ENCODE peak calls at places on chromosomes 6 and 20, in four cellular contexts. I, W, J and O are unnamed samples.

GRCh38 chr6:147423111-147423510 is 85.4 kb upstream of the SAMD5 start:
- DNase-seq in I (no peak), W (no peak), J (no peak), O (no peak)

GRCh38 chr6:45709834-45710233 is 305.8 kb downstream of the CLIC5 start:
- DNase-seq in I (no peak), W (no peak), J (peak), O (no peak)

GRCh38 chr20:60715172-60715571 is 536.9 kb upstream of the CDH4 start:
- DNase-seq in I (peak), W (no peak), J (no peak), O (no peak)

GRCh38 chr6:119351005-119351394 is 1.4 kb upstream of the MAN1A1 start:
- DNase-seq in I (peak), W (peak), J (no peak), O (peak)

GRCh38 chr6:31474871-31475286 is 23.1 kb upstream of the MICB start:
- DNase-seq in I (peak), W (no peak), J (no peak), O (no peak)

GRCh38 chr6:123417411-123417810 is 219.3 kb downstream of the TRDN start:
- DNase-seq in I (no peak), W (no peak), J (no peak), O (no peak)

GRCh38 chr6:157326979-157327378 is 3.7 kb upstream of the TMEM242 start:
- DNase-seq in I (no peak), W (no peak), J (no peak), O (peak)

GRCh38 chr6:30013296-30013922 is 47.7 kb upstream of the POLR1H start:
- DNase-seq in I (peak), W (peak), J (no peak), O (no peak)

GRCh38 chr20:5118220-5119142 is 1.3 kb downstream of the PCNA start:
- DNase-seq in I (no peak), W (peak), J (no peak), O (no peak)

GRCh38 chr6:32198866-32199265 is 6.4 kb upstream of the GPSM3 start:
- DNase-seq in I (no peak), W (no peak), J (no peak), O (no peak)

GRCh38 chr6:81309841-81310240 is 442.6 kb downstream of the TENT5A start:
- DNase-seq in I (no peak), W (no peak), J (no peak), O (peak)

GRCh38 chr6:30882764-30883475 is 1.4 kb upstream of the DDR1 start:
- DNase-seq in I (peak), W (no peak), J (peak), O (no peak)

GRCh38 chr6:33772114-33772830 is 16.7 kb downstream of the LEMD2 start:
- DNase-seq in I (no peak), W (peak), J (no peak), O (peak)

GRCh38 chr6:33769248-33769821 is 19.6 kb downstream of the LEMD2 start:
- DNase-seq in I (no peak), W (no peak), J (no peak), O (no peak)

GRCh38 chr6:33771342-33772113 is 17.4 kb downstream of the LEMD2 start:
- DNase-seq in I (peak), W (peak), J (no peak), O (peak)

GRCh38 chr6:33770116-33770832 is 18.7 kb downstream of the LEMD2 start:
- DNase-seq in I (no peak), W (peak), J (no peak), O (no peak)

DNA sequence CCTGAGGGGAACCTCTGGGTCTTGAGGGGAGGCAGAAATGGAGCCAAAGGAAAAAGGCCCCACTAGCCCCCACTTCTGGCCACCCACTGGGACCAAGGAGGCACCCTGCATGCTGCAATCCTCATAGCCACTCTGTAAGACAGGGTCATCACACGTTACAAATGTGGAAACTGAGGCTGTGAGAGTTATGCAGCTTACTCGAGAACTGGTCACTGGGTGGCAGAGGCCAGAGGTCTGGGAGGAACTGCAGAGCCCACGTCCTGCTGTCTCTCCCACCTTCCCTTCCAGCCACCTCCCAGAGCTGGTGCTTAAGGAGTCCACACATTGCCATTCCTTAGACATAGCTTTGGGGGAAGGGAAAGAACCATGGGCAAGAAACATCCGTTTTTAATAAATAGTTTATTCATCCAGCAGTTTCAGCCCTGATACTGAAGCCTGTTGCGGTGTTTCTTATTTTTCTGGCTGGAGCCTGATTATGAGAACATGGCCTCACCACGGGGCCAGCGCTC is 18.0 kb downstream of the LEMD2 start:
- DNase-seq in I (no peak), W (no peak), J (no peak), O (no peak)
- TF ChIP-seq FOS in I (no peak), W (no peak), J (no peak), O (no peak)

GRCh38 chr6:11662323-11662722 is 116.3 kb downstream of the ADTRP start:
- DNase-seq in I (no peak), W (no peak), J (no peak), O (no peak)
- TF ChIP-seq FOS in I (no peak), W (no peak), J (no peak), O (no peak)

DNA sequence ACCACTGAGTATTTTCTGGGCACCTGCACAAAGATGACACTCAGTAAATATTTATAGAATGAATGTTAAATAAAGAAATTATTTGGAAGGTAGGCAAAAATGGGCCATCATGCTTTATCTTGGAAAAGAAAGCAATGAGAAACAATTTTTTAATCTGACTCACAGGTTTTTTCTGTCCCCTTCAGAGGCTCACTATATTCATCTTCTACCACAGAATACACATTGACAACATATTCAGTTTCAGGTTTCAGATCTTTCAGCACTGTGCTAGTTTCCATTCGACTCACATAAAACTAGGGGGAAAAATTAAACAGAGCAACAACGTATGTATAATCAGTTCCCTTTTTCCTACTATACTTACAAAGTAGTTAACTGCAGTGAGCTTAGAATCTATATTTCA is 58.3 kb downstream of the COL12A1 start:
- DNase-seq in I (no peak), W (no peak), J (peak), O (peak)
- TF ChIP-seq FOS in I (no peak), W (no peak), J (no peak), O (no peak)

GRCh38 chr20:43755851-43756250 is 29.0 kb upstream of the GTSF1L start:
- DNase-seq in I (no peak), W (no peak), J (no peak), O (peak)
- TF ChIP-seq FOS in I (no peak), W (no peak), J (no peak), O (no peak)

GRCh38 chr6:170048615-170049256 is 242.1 kb downstream of the DLL1 start:
- DNase-seq in I (no peak), W (no peak), J (no peak), O (peak)

GRCh38 chr6:170047813-170048212 is 243.1 kb downstream of the DLL1 start:
- DNase-seq in I (no peak), W (no peak), J (no peak), O (no peak)

GRCh38 chr6:170050591-170051041 is 240.3 kb downstream of the DLL1 start:
- DNase-seq in I (no peak), W (no peak), J (no peak), O (no peak)

GRCh38 chr6:170051229-170052172 is 239.4 kb downstream of the DLL1 start:
- DNase-seq in I (no peak), W (no peak), J (no peak), O (no peak)

GRCh38 chr6:170049641-170050491 is 241.0 kb downstream of the DLL1 start:
- DNase-seq in I (no peak), W (no peak), J (no peak), O (peak)
- TF ChIP-seq FOS in I (no peak), W (no peak), J (no peak), O (no peak)

GRCh38 chr20:17320456-17320855 is 93.6 kb downstream of the PCSK2 start:
- DNase-seq in I (no peak), W (no peak), J (no peak), O (no peak)
- TF ChIP-seq FOS in I (no peak), W (no peak), J (no peak), O (no peak)

GRCh38 chr20:46135856-46136633 is 17.9 kb downstream of the CD40 start:
- DNase-seq in I (no peak), W (no peak), J (no peak), O (no peak)

GRCh38 chr20:46142124-46142523 is 24.0 kb downstream of the CD40 start:
- DNase-seq in I (no peak), W (no peak), J (no peak), O (no peak)

GRCh38 chr20:46137816-46138215 is 19.7 kb downstream of the CD40 start:
- DNase-seq in I (no peak), W (no peak), J (no peak), O (no peak)

GRCh38 chr20:46139908-46140482 is 21.9 kb downstream of the CD40 start:
- DNase-seq in I (no peak), W (no peak), J (no peak), O (no peak)

GRCh38 chr20:46139243-46139889 is 21.3 kb downstream of the CD40 start:
- DNase-seq in I (no peak), W (no peak), J (no peak), O (no peak)
- TF ChIP-seq FOS in I (no peak), W (no peak), J (no peak), O (no peak)

DNA sequence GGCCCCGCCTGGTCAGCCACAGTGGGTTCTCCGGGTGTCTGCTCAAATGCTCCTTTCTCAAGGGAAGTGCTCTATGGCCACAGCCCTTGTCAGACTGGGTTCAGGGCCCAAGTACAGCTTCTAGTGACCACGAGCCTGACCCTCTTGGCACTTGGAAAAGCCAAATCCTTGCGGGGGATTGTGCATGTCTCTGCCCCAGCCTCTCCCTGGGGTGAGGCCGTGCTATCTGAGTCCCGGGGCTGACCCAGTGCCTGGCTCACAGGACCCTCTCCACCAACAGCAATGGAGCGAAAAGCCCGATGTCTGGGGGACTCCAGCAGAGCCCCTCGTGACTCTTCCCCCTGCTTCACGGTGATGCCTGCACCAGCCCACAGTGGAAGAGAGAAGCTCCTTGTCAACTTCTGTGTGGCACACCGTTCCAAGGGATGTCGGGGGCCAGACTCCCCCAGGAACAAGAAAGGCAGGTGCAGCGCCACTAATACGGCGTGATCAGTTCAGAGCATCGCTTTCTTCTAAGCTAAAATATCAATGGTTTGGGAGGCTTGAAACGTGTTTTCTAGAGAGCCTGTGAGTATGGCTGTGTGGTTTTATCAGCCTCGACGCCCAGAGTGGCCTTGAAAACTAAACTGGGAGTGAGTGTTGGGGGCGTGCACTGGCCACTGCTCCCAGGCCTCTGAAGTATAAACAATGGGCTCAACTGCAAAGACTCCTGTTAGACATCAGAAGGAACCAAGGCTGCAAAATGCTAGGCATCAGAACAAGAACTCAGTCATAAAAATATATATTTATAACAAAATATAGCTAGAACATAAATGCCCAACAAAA is 51.9 kb downstream of the DLL1 start:
- DNase-seq in I (no peak), W (no peak), J (no peak), O (no peak)
- TF ChIP-seq FOS in I (no peak), W (no peak), J (no peak), O (no peak)